ENCODE peak calls at places on chromosomes 7 and 10, in four cellular contexts. E is GF-D8, Q is EL, U is hypothalamus. J is an unnamed sample.

GRCh38 chr7:117014673-117015133 is 61.4 kb downstream of the ST7 start:
- DNase-seq in E (peak), U (peak), Q (no peak), J (no peak)

GRCh38 chr7:78528964-78529363 is 730.4 kb downstream of the PHTF2 start:
- DNase-seq in E (no peak), Q (peak), U (no peak), J (no peak)

GRCh38 chr7:95725170-95725569 is 47.2 kb upstream of the DYNC1I1 start:
- DNase-seq in Q (no peak), E (no peak), U (no peak), J (no peak)

GRCh38 chr7:121042899-121043298 is 54.4 kb downstream of the CPED1 start:
- DNase-seq in U (no peak), E (no peak), Q (no peak), J (no peak)

GRCh38 chr10:120819366-120819765 is 31.8 kb upstream of the WDR11 start:
- DNase-seq in Q (no peak), U (no peak), E (no peak), J (no peak)

GRCh38 chr7:154231732-154232131 is 179.5 kb downstream of the DPP6 start:
- DNase-seq in E (no peak), Q (no peak), U (no peak), J (no peak)

GRCh38 chr7:87797798-87798403 is 78.3 kb downstream of the SLC25A40 start:
- DNase-seq in U (no peak), Q (peak), E (peak), J (peak)

GRCh38 chr10:14009315-14010082 is 321.2 kb downstream of the FRMD4A start:
- DNase-seq in E (no peak), U (no peak), Q (peak), J (no peak)

GRCh38 chr7:158828343-158829020 is 827 bp downstream of the ESYT2 start:
- DNase-seq in U (peak), Q (no peak), E (no peak), J (peak)

GRCh38 chr10:122298598-122299301 is 27.7 kb downstream of the BTBD16 start:
- DNase-seq in E (peak), Q (peak), U (peak), J (peak)

GRCh38 chr7:94146408-94146807 is 142.3 kb upstream of the BET1 start:
- DNase-seq in E (no peak), Q (no peak), U (no peak), J (no peak)

GRCh38 chr10:114917927-114918672 is 19.9 kb upstream of the TRUB1 start:
- DNase-seq in E (no peak), Q (peak), U (no peak), J (no peak)

GRCh38 chr7:142412551-142413193 is 154.8 kb upstream of the PRSS58 start:
- DNase-seq in E (peak), Q (peak), U (no peak), J (peak)

GRCh38 chr7:378041-378420 is 88.1 kb downstream of the FOXL3 start:
- DNase-seq in U (no peak), Q (no peak), E (no peak), J (no peak)

GRCh38 chr10:3099291-3100092 is 32.1 kb downstream of the PFKP start:
- DNase-seq in U (no peak), Q (peak), E (peak), J (peak)

GRCh38 chr7:85176197-85176596 is 10.7 kb downstream of the SEMA3D start:
- DNase-seq in Q (peak), U (no peak), E (no peak), J (no peak)

GRCh38 chr10:48885376-48885775 is 54.3 kb downstream of the LRRC18 start:
- DNase-seq in Q (no peak), E (no peak), U (no peak), J (no peak)

GRCh38 chr7:33905389-33906032 is at the start of gene BMPER:
- DNase-seq in U (peak), Q (peak), E (no peak), J (no peak)

J was measured in HL-60.